ENCODE peak calls at places on chromosomes 13 and 19, in nine cellular contexts. One of them, this sample, is unnamed.

GRCh38 chr13:45781553-45782326 is 69.8 kb downstream of the SIAH3 start:
- DNase-seq in activated CD8-positive, alpha-beta T cell treated with anti-CD3 and anti-CD28 coated beads for 36 hours: peak
- DNase-seq in activated CD4-positive, alpha-beta T cell treated with anti-CD3 and anti-CD28 coated beads, Interleukin-2, amount 50 U/mL, for 1 hour: no peak
- DNase-seq in lung microvascular endothelial cell: no peak
- DNase-seq in fibroblast of pulmonary artery: peak
- DNase-seq in T-cell: no peak
- DNase-seq in HT1080: peak
- DNase-seq in PC-3: peak
- DNase-seq in EH: peak
- DNase-seq in this sample: peak

GRCh38 chr13:23175920-23176319 is 4.9 kb upstream of the SGCG start:
- DNase-seq in activated CD8-positive, alpha-beta T cell treated with anti-CD3 and anti-CD28 coated beads for 36 hours: no peak
- DNase-seq in activated CD4-positive, alpha-beta T cell treated with anti-CD3 and anti-CD28 coated beads, Interleukin-2, amount 50 U/mL, for 1 hour: no peak
- DNase-seq in lung microvascular endothelial cell: no peak
- DNase-seq in fibroblast of pulmonary artery: peak
- DNase-seq in T-cell: no peak
- DNase-seq in HT1080: no peak
- DNase-seq in PC-3: peak
- DNase-seq in EH: no peak
- DNase-seq in this sample: peak

GRCh38 chr19:8320564-8321066 is 560 bp downstream of the NDUFA7 start:
- DNase-seq in activated CD8-positive, alpha-beta T cell treated with anti-CD3 and anti-CD28 coated beads for 36 hours: peak
- DNase-seq in activated CD4-positive, alpha-beta T cell treated with anti-CD3 and anti-CD28 coated beads, Interleukin-2, amount 50 U/mL, for 1 hour: no peak
- DNase-seq in lung microvascular endothelial cell: peak
- DNase-seq in fibroblast of pulmonary artery: no peak
- DNase-seq in T-cell: no peak
- DNase-seq in HT1080: no peak
- DNase-seq in PC-3: no peak
- DNase-seq in EH: peak
- DNase-seq in this sample: peak

GRCh38 chr13:37700887-37701286 is 102.3 kb upstream of the POSTN start:
- DNase-seq in activated CD8-positive, alpha-beta T cell treated with anti-CD3 and anti-CD28 coated beads for 36 hours: no peak
- DNase-seq in activated CD4-positive, alpha-beta T cell treated with anti-CD3 and anti-CD28 coated beads, Interleukin-2, amount 50 U/mL, for 1 hour: no peak
- DNase-seq in lung microvascular endothelial cell: no peak
- DNase-seq in fibroblast of pulmonary artery: peak
- DNase-seq in T-cell: no peak
- DNase-seq in HT1080: no peak
- DNase-seq in PC-3: no peak
- DNase-seq in EH: peak
- DNase-seq in this sample: no peak

GRCh38 chr13:29428310-29428991 is 167.0 kb downstream of the SLC7A1 start:
- DNase-seq in activated CD8-positive, alpha-beta T cell treated with anti-CD3 and anti-CD28 coated beads for 36 hours: no peak
- DNase-seq in activated CD4-positive, alpha-beta T cell treated with anti-CD3 and anti-CD28 coated beads, Interleukin-2, amount 50 U/mL, for 1 hour: no peak
- DNase-seq in lung microvascular endothelial cell: no peak
- DNase-seq in fibroblast of pulmonary artery: no peak
- DNase-seq in T-cell: no peak
- DNase-seq in HT1080: no peak
- DNase-seq in PC-3: no peak
- DNase-seq in EH: peak
- DNase-seq in this sample: no peak

GRCh38 chr13:100478107-100478809 is 110.3 kb downstream of the GGACT start:
- DNase-seq in activated CD8-positive, alpha-beta T cell treated with anti-CD3 and anti-CD28 coated beads for 36 hours: no peak
- DNase-seq in activated CD4-positive, alpha-beta T cell treated with anti-CD3 and anti-CD28 coated beads, Interleukin-2, amount 50 U/mL, for 1 hour: no peak
- DNase-seq in lung microvascular endothelial cell: no peak
- DNase-seq in fibroblast of pulmonary artery: no peak
- DNase-seq in T-cell: no peak
- DNase-seq in HT1080: no peak
- DNase-seq in PC-3: no peak
- DNase-seq in EH: no peak
- DNase-seq in this sample: no peak

GRCh38 chr19:15291666-15292065 is 40.7 kb downstream of the BRD4 start:
- DNase-seq in activated CD8-positive, alpha-beta T cell treated with anti-CD3 and anti-CD28 coated beads for 36 hours: no peak
- DNase-seq in activated CD4-positive, alpha-beta T cell treated with anti-CD3 and anti-CD28 coated beads, Interleukin-2, amount 50 U/mL, for 1 hour: no peak
- DNase-seq in lung microvascular endothelial cell: no peak
- DNase-seq in fibroblast of pulmonary artery: no peak
- DNase-seq in T-cell: no peak
- DNase-seq in HT1080: no peak
- DNase-seq in PC-3: no peak
- DNase-seq in EH: peak
- DNase-seq in this sample: peak

GRCh38 chr19:13579388-13580060 is 73.2 kb upstream of the CACNA1A start:
- DNase-seq in activated CD8-positive, alpha-beta T cell treated with anti-CD3 and anti-CD28 coated beads for 36 hours: no peak
- DNase-seq in activated CD4-positive, alpha-beta T cell treated with anti-CD3 and anti-CD28 coated beads, Interleukin-2, amount 50 U/mL, for 1 hour: no peak
- DNase-seq in lung microvascular endothelial cell: no peak
- DNase-seq in fibroblast of pulmonary artery: no peak
- DNase-seq in T-cell: no peak
- DNase-seq in HT1080: no peak
- DNase-seq in PC-3: peak
- DNase-seq in EH: peak
- DNase-seq in this sample: no peak

GRCh38 chr13:24627864-24628418 is 52.3 kb upstream of the ATP12A start:
- DNase-seq in activated CD8-positive, alpha-beta T cell treated with anti-CD3 and anti-CD28 coated beads for 36 hours: no peak
- DNase-seq in activated CD4-positive, alpha-beta T cell treated with anti-CD3 and anti-CD28 coated beads, Interleukin-2, amount 50 U/mL, for 1 hour: no peak
- DNase-seq in lung microvascular endothelial cell: no peak
- DNase-seq in fibroblast of pulmonary artery: no peak
- DNase-seq in T-cell: no peak
- DNase-seq in HT1080: no peak
- DNase-seq in PC-3: no peak
- DNase-seq in EH: no peak
- DNase-seq in this sample: peak

GRCh38 chr13:30870049-30870884 is 35.8 kb upstream of the MEDAG start:
- DNase-seq in activated CD8-positive, alpha-beta T cell treated with anti-CD3 and anti-CD28 coated beads for 36 hours: peak
- DNase-seq in activated CD4-positive, alpha-beta T cell treated with anti-CD3 and anti-CD28 coated beads, Interleukin-2, amount 50 U/mL, for 1 hour: no peak
- DNase-seq in lung microvascular endothelial cell: peak
- DNase-seq in fibroblast of pulmonary artery: peak
- DNase-seq in T-cell: no peak
- DNase-seq in HT1080: peak
- DNase-seq in PC-3: peak
- DNase-seq in EH: peak
- DNase-seq in this sample: peak

GRCh38 chr19:43634516-43634876 is 5.2 kb downstream of the CADM4 start:
- DNase-seq in activated CD8-positive, alpha-beta T cell treated with anti-CD3 and anti-CD28 coated beads for 36 hours: no peak
- DNase-seq in activated CD4-positive, alpha-beta T cell treated with anti-CD3 and anti-CD28 coated beads, Interleukin-2, amount 50 U/mL, for 1 hour: no peak
- DNase-seq in lung microvascular endothelial cell: no peak
- DNase-seq in fibroblast of pulmonary artery: no peak
- DNase-seq in T-cell: no peak
- DNase-seq in HT1080: no peak
- DNase-seq in PC-3: no peak
- DNase-seq in EH: no peak
- DNase-seq in this sample: no peak

GRCh38 chr13:48595330-48596127 is 58.2 kb upstream of the CYSLTR2 start:
- DNase-seq in activated CD8-positive, alpha-beta T cell treated with anti-CD3 and anti-CD28 coated beads for 36 hours: peak
- DNase-seq in activated CD4-positive, alpha-beta T cell treated with anti-CD3 and anti-CD28 coated beads, Interleukin-2, amount 50 U/mL, for 1 hour: peak
- DNase-seq in lung microvascular endothelial cell: peak
- DNase-seq in fibroblast of pulmonary artery: peak
- DNase-seq in T-cell: peak
- DNase-seq in HT1080: peak
- DNase-seq in PC-3: peak
- DNase-seq in EH: peak
- DNase-seq in this sample: peak

GRCh38 chr13:20295956-20296355 is 63.8 kb upstream of the GJB6 start:
- DNase-seq in activated CD8-positive, alpha-beta T cell treated with anti-CD3 and anti-CD28 coated beads for 36 hours: no peak
- DNase-seq in activated CD4-positive, alpha-beta T cell treated with anti-CD3 and anti-CD28 coated beads, Interleukin-2, amount 50 U/mL, for 1 hour: no peak
- DNase-seq in lung microvascular endothelial cell: no peak
- DNase-seq in fibroblast of pulmonary artery: no peak
- DNase-seq in T-cell: no peak
- DNase-seq in HT1080: no peak
- DNase-seq in PC-3: no peak
- DNase-seq in EH: no peak
- DNase-seq in this sample: no peak

GRCh38 chr13:111976474-111977183 is 90.3 kb upstream of the SOX1 start:
- DNase-seq in activated CD8-positive, alpha-beta T cell treated with anti-CD3 and anti-CD28 coated beads for 36 hours: no peak
- DNase-seq in activated CD4-positive, alpha-beta T cell treated with anti-CD3 and anti-CD28 coated beads, Interleukin-2, amount 50 U/mL, for 1 hour: no peak
- DNase-seq in lung microvascular endothelial cell: no peak
- DNase-seq in fibroblast of pulmonary artery: no peak
- DNase-seq in T-cell: no peak
- DNase-seq in HT1080: no peak
- DNase-seq in PC-3: no peak
- DNase-seq in EH: no peak
- DNase-seq in this sample: no peak

GRCh38 chr13:100833427-100833826 is 158.8 kb upstream of the TMTC4 start:
- DNase-seq in activated CD8-positive, alpha-beta T cell treated with anti-CD3 and anti-CD28 coated beads for 36 hours: no peak
- DNase-seq in activated CD4-positive, alpha-beta T cell treated with anti-CD3 and anti-CD28 coated beads, Interleukin-2, amount 50 U/mL, for 1 hour: no peak
- DNase-seq in lung microvascular endothelial cell: no peak
- DNase-seq in fibroblast of pulmonary artery: no peak
- DNase-seq in T-cell: no peak
- DNase-seq in HT1080: no peak
- DNase-seq in PC-3: no peak
- DNase-seq in EH: no peak
- DNase-seq in this sample: no peak

GRCh38 chr19:11784356-11784755 is 14.0 kb upstream of the ZNF491 start:
- DNase-seq in activated CD8-positive, alpha-beta T cell treated with anti-CD3 and anti-CD28 coated beads for 36 hours: no peak
- DNase-seq in activated CD4-positive, alpha-beta T cell treated with anti-CD3 and anti-CD28 coated beads, Interleukin-2, amount 50 U/mL, for 1 hour: no peak
- DNase-seq in lung microvascular endothelial cell: no peak
- DNase-seq in fibroblast of pulmonary artery: no peak
- DNase-seq in T-cell: no peak
- DNase-seq in HT1080: no peak
- DNase-seq in PC-3: no peak
- DNase-seq in EH: no peak
- DNase-seq in this sample: no peak